ENCODE peak calls at places on chromosomes 12 and 14, in five cellular contexts. P is fibroblast of lung; T is A549; S is CD4-positive, alpha-beta T cell; E is neural progenitor cell. J is an unnamed sample. For H3K9me3, the result is how much of the 10 kb centered on the place peaks cover.

GRCh38 chr12:116370004-116370404 is 92.5 kb upstream of the MED13L start:
- DNase-seq in P (peak), T (no peak), S (no peak), E (no peak), J (no peak)

GRCh38 chr14:54267172-54267571 is 129.6 kb upstream of the CDKN3 start:
- DNase-seq in P (no peak), T (no peak), S (no peak), E (no peak), J (no peak)

GRCh38 chr14:72738181-72738611 is 155.7 kb downstream of the DPF3 start:
- DNase-seq in P (no peak), T (no peak), S (no peak), E (no peak), J (no peak)

GRCh38 chr14:24388474-24389179 is 10.2 kb upstream of the NYNRIN start:
- DNase-seq in P (no peak), T (no peak), S (no peak), E (no peak), J (no peak)

GRCh38 chr12:67634167-67634793 is 14.3 kb upstream of the DYRK2 start:
- DNase-seq in P (no peak), T (no peak), S (no peak), E (no peak), J (no peak)

GRCh38 chr12:80257920-80258319 is 158.6 kb downstream of the OTOGL start:
- DNase-seq in P (no peak), T (no peak), S (no peak), E (no peak), J (no peak)

GRCh38 chr14:75702606-75703261 is 41.7 kb downstream of the TTLL5 start:
- DNase-seq in P (peak), T (no peak), S (no peak), E (peak), J (no peak)

GRCh38 chr12:40197590-40197989 is 27.2 kb upstream of the LRRK2 start:
- DNase-seq in P (no peak), T (no peak), S (no peak), E (no peak), J (no peak)

GRCh38 chr14:75234173-75234855 is 44.3 kb upstream of the FOS start:
- DNase-seq in P (peak), T (no peak), S (no peak), E (no peak), J (no peak)

GRCh38 chr14:24366664-24367505 is 1.1 kb upstream of the NFATC4 start:
- DNase-seq in P (peak), T (peak), S (no peak), E (peak), J (peak)

GRCh38 chr12:61584943-61585342 is 675.3 kb upstream of the USP15 start:
- DNase-seq in P (no peak), T (no peak), S (no peak), E (peak), J (no peak)

GRCh38 chr14:80607430-80608200 is 333.9 kb downstream of the CEP128 start:
- DNase-seq in P (peak), T (no peak), S (no peak), E (no peak), J (peak)

GRCh38 chr12:57896139-57896436 is 45.3 kb upstream of the ATP23 start:
- DNase-seq in P (peak), T (no peak), S (no peak), E (peak), J (peak)

GRCh38 chr12:125454786-125455450 is 389.7 kb downstream of the AACS start:
- DNase-seq in P (no peak), T (no peak), S (no peak), E (peak), J (no peak)

GRCh38 chr12:51238037-51238509 is 553 bp upstream of the DAZAP2 start:
- DNase-seq in P (no peak), T (no peak), S (no peak), E (no peak), J (no peak)

GRCh38 chr14:96051642-96052540 is 12.7 kb downstream of the C14orf132 start:
- DNase-seq in P (no peak), T (peak), S (no peak), E (peak), J (no peak)

GRCh38 chr14:96096639-96097610 is 57.8 kb downstream of the C14orf132 start:
- DNase-seq in P (no peak), T (no peak), S (no peak), E (no peak), J (no peak)

GRCh38 chr12:124601699-124602098 is 34.3 kb upstream of the NCOR2 start:
- DNase-seq in P (no peak), T (no peak), S (no peak), E (no peak), J (no peak)

GRCh38 chr12:111285191-111285590 is 83.7 kb downstream of the PHETA1 start:
- DNase-seq in P (no peak), T (no peak), S (no peak), E (peak), J (no peak)

GRCh38 chr12:1906579-1906978 is 11.9 kb downstream of the CACNA2D4 start:
- DNase-seq in P (no peak), T (no peak), S (no peak), E (no peak), J (no peak)

GRCh38 chr12:98821232-98821631 is 176.1 kb downstream of the APAF1 start:
- DNase-seq in P (no peak), T (no peak), S (no peak), E (peak), J (no peak)

GRCh38 chr12:63889236-63889635 is 44.7 kb downstream of the SRGAP1 start:
- DNase-seq in P (peak), T (peak), S (no peak), E (no peak), J (no peak)

GRCh38 chr14:80493620-80494019 is 282.3 kb upstream of the DIO2 start:
- DNase-seq in P (no peak), T (no peak), S (no peak), E (no peak), J (no peak)

GRCh38 chr12:108616941-108617858 is 16.5 kb downstream of the SELPLG start:
- DNase-seq in P (no peak), T (peak), S (peak), E (no peak), J (peak)

GRCh38 chr14:48842785-48843184 is 743.4 kb downstream of the RPS29 start:
- DNase-seq in P (no peak), T (no peak), S (no peak), E (no peak), J (no peak)

DNA sequence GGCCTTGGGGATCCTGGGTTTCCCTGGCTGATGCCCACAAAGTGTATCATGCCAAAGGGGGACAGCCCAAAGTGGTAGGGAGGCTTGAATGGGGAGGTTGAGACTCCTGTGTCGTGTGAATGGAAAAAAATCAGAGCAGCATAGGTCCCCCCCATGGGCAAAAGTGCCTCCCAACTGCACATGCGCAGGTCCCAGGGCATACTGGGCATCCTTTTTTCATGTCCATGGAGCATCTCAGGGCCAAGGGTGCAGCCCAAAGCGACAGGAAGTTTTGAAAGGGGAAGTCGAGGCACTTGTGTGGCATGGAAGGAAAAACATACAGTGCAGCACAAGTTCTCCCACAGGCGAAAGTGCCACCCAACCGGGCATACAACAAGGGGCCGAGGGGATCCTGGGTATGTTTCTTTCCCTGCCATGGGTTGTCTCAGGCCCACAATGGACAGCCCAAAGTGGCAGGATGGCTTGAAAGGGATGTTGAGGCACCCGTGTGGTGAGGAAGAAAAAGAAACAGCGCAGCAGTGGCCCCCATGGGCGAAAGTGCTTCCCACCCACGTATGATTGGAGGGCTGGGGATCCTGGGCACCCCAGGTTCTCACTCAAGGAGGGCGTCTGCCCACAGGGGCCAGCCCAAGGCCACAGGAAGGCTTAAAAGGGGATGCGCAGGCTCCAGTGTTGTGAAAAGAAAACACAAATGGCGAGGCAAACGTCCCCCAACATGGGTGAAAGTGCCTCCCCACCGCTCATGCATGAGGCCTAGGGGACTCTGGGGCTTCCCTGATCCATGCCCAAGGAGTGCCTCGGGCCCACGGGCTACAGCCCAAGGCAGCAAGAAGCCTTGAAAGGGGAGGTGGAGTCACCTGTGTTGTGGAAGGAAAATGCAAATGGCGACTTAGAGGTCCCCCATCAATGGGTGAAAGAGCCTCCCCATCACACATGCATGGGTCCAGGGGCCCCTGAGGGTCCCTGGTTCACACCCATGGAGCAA is 573.7 kb downstream of the ALG10 start:
- DNase-seq in P (no peak), T (no peak), S (no peak), E (no peak), J (no peak)
- H3K9me3 ChIP-seq in P (under half), T (under half), S (half or more), E (under half), J (under half)

DNA sequence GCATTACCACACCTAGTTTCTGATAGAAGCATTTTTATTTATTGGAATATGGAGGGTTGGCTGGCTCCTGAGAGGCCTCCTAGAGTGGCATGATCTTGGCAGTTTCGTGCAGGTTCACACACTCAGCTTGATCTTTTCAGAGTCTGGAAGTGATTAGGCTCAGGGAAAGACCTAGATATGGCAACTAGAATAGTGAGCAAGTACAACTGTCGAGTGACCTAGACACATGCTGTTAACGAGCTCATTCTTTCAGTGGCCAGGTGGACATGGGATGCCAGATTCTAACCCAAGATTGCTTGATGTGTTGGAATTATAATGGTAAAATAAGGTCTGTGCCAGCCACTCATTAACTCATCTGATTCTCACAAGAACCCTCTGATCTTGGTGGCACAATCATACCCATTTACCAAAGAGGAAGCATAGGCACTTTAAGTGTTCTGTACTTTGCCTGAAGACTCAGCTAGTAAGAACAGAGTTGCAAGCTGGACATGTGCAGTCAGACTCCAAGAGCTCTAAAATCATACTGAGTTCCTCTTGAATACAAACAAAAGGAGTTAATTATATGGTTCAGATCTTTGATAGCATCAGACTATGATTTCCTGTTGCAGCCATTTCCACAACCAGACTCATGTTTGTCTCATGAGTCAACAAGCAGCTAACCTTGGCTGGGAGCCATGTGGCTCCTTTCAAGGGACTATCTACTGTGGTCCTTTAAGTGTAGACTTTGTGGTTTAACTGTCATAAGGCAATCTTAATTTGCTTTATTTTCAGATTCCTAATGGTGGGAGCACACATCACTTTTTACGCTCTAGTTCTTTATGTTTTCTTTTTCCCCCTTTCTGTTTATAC is 144.2 kb downstream of the PLEKHA5 start:
- DNase-seq in P (peak), T (peak), S (peak), E (no peak), J (peak)
- H3K9me3 ChIP-seq in P (under half), T (under half), S (under half), E (under half), J (under half)

DNA sequence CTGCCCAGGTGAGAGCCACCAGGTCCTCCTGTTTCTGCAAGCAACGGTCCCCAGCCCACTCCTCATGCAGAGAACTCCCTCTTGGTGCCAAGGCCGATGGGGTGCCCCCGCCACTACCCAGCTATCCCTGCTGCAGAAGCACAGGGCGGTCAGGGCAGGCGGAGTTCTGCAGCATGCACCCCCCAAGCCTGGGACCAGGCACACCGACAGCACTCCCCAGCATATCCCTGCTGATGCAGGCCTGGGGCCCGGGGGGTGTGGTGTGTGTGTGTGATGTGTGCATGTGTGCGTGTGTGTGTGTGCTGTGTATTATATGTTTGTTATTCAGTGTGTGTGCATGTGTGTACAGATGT is 27.7 kb upstream of the FZD10 start:
- DNase-seq in P (no peak), T (no peak), S (no peak), E (no peak), J (no peak)
- H3K9me3 ChIP-seq in P (under half), T (under half), S (under half), E (under half), J (under half)

DNA sequence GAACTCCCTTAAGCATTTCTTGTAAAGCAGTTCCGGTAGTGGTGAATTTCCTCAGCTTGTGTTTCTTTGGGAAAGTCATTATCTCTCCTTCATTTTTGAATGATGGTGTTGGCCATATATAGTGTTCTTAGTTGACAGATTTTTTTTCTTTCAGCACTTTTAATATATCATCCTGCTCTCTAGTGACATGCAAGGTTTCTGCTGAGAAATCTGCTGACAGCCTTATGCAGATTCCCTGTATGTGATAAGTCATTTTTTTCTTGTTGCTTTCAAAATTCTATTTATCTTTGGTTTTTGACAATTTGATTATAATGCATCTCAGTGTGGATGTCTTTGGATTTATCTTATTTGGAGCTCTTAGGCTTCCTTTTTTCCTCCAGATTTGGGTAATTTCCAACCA is 135.7 kb downstream of the PTPRO start:
- DNase-seq in P (no peak), T (no peak), S (no peak), E (no peak), J (no peak)
- H3K9me3 ChIP-seq in P (under half), T (under half), S (under half), E (under half), J (under half)

GRCh38 chr12:75923964-75924666 is 107.5 kb downstream of the PHLDA1 start:
- DNase-seq in P (peak), T (no peak), S (no peak), E (no peak), J (no peak)
- H3K9me3 ChIP-seq in P (under half), T (under half), S (under half), E (under half), J (under half)

GRCh38 chr14:84485016-84485415 is 1044.9 kb upstream of the FLRT2 start:
- DNase-seq in P (no peak), T (no peak), S (no peak), E (no peak), J (no peak)

GRCh38 chr14:84493779-84494178 is 1036.2 kb upstream of the FLRT2 start:
- DNase-seq in P (peak), T (no peak), S (no peak), E (no peak), J (peak)

DNA sequence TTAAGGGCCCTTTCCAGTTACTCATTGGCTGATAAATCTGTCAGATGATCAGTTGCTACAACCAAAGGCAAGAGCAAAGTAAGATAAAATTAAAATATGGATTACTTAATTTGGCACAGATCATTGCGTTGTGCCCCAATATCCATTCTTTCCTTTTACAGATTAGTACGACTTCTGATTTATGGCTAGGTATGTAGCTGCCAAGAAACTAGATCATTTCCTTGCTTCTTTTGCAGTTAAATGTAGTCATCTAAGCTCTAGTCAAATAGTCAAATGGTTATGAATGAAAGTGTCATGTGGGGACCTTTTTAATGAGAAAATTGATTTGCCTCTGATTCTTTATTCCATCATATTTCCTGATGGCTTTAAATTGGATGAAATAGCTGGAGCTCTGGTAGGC is 1039.9 kb upstream of the FLRT2 start:
- DNase-seq in P (no peak), T (no peak), S (no peak), E (no peak), J (peak)
- H3K9me3 ChIP-seq in P (under half), T (under half), S (under half), E (under half), J (under half)

DNA sequence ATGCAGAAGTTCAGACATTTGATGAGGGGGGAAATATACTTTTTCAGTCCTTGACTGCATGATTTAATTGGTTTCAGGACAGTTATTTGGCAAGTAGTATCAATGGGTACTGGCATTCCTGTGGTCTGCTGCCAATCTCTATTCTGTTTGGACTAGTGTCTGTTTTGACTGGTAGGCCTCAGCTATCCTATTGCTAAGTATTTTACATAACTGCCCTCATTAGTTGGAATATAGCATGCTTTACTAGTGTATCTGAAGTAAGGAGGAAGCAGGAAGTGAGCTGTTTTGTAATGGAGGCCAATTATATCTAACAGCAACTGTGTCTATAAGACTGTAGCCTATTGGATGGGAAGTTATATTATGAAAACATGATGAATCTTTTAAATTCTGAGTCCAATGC is 104.3 kb downstream of the FLRT2 start:
- DNase-seq in P (no peak), T (no peak), S (no peak), E (no peak), J (peak)
- H3K9me3 ChIP-seq in P (under half), T (under half), S (under half), E (under half), J (under half)

GRCh38 chr14:105905456-105905855 is 379.1 kb downstream of the TMEM121 start:
- DNase-seq in P (no peak), T (no peak), S (no peak), E (no peak), J (no peak)
- H3K9me3 ChIP-seq in P (under half), T (under half), S (under half), E (under half), J (under half)

J was measured in A673.